ENCODE peak calls at places on chromosomes 5 and 9, in nine cellular contexts. S is IMR-90, X is lower leg skin, C is spleen, P is body of pancreas, O is A549, F is GM12891, W is HCT116, N is heart left ventricle. Q is an unnamed sample.

GRCh38 chr5:136084698-136085097 is 47.9 kb upstream of the SMAD5 start:
- DNase-seq in S (no peak), X (no peak), C (no peak), P (peak; percentile 77), O (no peak), F (no peak), W (no peak), N (peak; percentile 78), Q (no peak)

GRCh38 chr5:78972654-78973428 is 12.3 kb downstream of the ARSB start:
- DNase-seq in S (peak; percentile 67), X (no peak), C (no peak), P (peak; percentile 32), O (no peak), F (no peak), W (no peak), N (peak; percentile 45), Q (no peak)

GRCh38 chr5:89268460-89268859 is 385.5 kb upstream of the MEF2C start:
- DNase-seq in S (no peak), X (no peak), C (no peak), P (no peak), O (no peak), F (no peak), W (no peak), N (no peak), Q (no peak)

GRCh38 chr9:75372499-75373268 is 284.4 kb downstream of the OSTF1 start:
- DNase-seq in S (no peak), X (no peak), C (no peak), P (no peak), O (no peak), F (no peak), W (no peak), N (peak; percentile 37), Q (no peak)

GRCh38 chr9:116910201-116910600 is 223.1 kb downstream of the TRIM32 start:
- DNase-seq in S (no peak), X (no peak), C (no peak), P (no peak), O (no peak), F (no peak), W (no peak), N (no peak), Q (no peak)

GRCh38 chr9:81264516-81264915 is 424.8 kb downstream of the TLE1 start:
- DNase-seq in S (peak; percentile 73), X (no peak), C (no peak), P (no peak), O (no peak), F (no peak), W (no peak), N (no peak), Q (no peak)

GRCh38 chr5:168808217-168808616 is 229.0 kb upstream of the PANK3 start:
- DNase-seq in S (no peak), X (no peak), C (no peak), P (no peak), O (no peak), F (no peak), W (no peak), N (no peak), Q (no peak)

GRCh38 chr5:64796301-64796700 is 27.6 kb downstream of the CWC27 start:
- DNase-seq in S (no peak), X (no peak), C (no peak), P (no peak), O (no peak), F (no peak), W (no peak), N (no peak), Q (no peak)

GRCh38 chr5:55021465-55021864 is 2.6 kb upstream of the GZMK start:
- DNase-seq in S (no peak), X (no peak), C (no peak), P (no peak), O (no peak), F (no peak), W (no peak), N (no peak), Q (no peak)

DNA sequence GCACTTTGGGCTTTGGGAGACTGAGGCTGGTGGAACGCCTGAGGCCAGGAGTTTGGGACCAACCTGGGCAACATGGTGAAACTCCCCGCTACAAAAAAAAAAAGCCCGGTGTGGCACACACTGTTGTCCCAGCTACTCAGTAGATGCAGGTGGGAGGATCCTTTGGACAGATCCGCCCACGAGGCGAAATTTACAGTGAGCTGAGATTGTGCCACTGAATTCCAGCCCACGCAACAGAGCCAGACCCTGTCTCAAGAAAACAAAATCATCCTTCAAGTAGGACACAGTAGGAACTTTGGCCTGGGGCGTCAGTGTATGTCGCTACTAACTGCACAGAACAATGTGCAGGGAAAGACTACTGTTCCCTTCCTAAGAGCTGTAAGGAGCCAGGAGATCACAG is 4.8 kb downstream of the RPS14 start:
- DNase-seq in S (no peak), X (no peak), C (no peak), P (no peak), O (no peak), F (no peak), W (no peak), N (no peak), Q (no peak)
- TF ChIP-seq POLR2A in S (no peak), X (no peak), C (no peak), P (no peak), O (no peak), F (no peak), W (no peak), N (no peak), Q (no peak)

DNA sequence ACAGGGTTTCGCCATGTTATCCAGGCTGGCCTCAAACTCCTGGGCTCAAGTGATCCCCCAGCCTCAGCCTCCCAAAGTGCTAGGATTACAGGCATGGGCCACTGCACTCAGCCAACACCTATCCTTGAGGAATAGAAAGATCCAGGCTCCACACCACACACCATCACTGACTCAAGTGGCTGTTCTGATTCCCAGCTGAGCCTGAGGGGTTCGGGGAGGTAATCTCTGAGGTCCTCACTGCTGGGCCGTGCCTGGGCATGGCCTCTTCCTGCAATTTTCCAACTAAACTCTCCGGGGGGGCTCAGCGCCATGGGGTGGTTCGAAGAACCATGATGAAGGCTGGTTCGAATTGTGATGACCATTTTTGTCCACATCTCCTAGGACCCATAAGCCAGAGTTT is 31.0 kb upstream of the IL17B start:
- DNase-seq in S (no peak), X (no peak), C (no peak), P (no peak), O (no peak), F (no peak), W (no peak), N (no peak), Q (no peak)
- TF ChIP-seq POLR2A in S (no peak), X (no peak), C (no peak), P (no peak), O (no peak), F (no peak), W (no peak), N (no peak), Q (no peak)

GRCh38 chr9:92769276-92769675 is 4.6 kb upstream of the BICD2 start:
- DNase-seq in S (no peak), X (no peak), C (peak; percentile 70), P (no peak), O (no peak), F (no peak), W (no peak), N (no peak), Q (no peak)

GRCh38 chr9:92774274-92774673 is 9.6 kb upstream of the BICD2 start:
- DNase-seq in S (peak; percentile 97), X (peak; percentile 37), C (no peak), P (no peak), O (no peak), F (no peak), W (no peak), N (no peak), Q (peak; percentile 38)

GRCh38 chr9:92770005-92770995 is 5.7 kb upstream of the BICD2 start:
- DNase-seq in S (no peak), X (peak; percentile 90), C (peak; percentile 88), P (no peak), O (no peak), F (no peak), W (no peak), N (no peak), Q (no peak)

GRCh38 chr9:92773810-92774209 is 9.2 kb upstream of the BICD2 start:
- DNase-seq in S (no peak), X (no peak), C (no peak), P (no peak), O (no peak), F (no peak), W (no peak), N (no peak), Q (no peak)

GRCh38 chr9:92771309-92771708 is 6.7 kb upstream of the BICD2 start:
- DNase-seq in S (no peak), X (peak; percentile 72), C (no peak), P (no peak), O (no peak), F (no peak), W (no peak), N (no peak), Q (no peak)
- TF ChIP-seq POLR2A in S (no peak), X (no peak), C (no peak), P (no peak), O (no peak), F (no peak), W (no peak), N (no peak), Q (no peak)

DNA sequence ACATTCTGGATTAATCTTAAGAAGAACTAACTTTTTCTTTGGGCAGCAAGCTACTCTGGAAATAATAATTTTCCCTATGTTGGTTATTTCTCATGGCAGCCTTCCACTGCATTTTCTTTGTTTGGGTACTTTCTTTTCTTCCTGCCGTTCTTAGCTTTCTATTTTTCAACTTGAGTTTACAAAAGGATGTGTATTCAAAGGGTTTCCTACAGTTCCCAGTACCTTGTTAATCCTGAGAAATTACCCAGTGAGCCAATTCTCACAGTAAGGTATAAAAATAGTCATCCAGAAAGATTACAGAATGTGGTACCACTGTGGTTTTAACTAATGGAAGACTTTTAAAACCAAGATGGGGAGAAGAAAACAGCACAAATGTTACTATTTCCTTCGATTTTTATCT is 20.2 kb downstream of the GPR21 start:
- DNase-seq in S (no peak), X (no peak), C (no peak), P (no peak), O (no peak), F (no peak), W (no peak), N (no peak), Q (no peak)
- TF ChIP-seq POLR2A in S (no peak), X (no peak), C (no peak), P (no peak), O (no peak), F (no peak), W (no peak), N (no peak), Q (no peak)

GRCh38 chr5:372556-372910 is 51.0 kb downstream of the AHRR start:
- DNase-seq in S (no peak), X (peak; percentile 81), C (peak; percentile 56), P (no peak), O (no peak), F (no peak), W (no peak), N (no peak), Q (no peak)
- TF ChIP-seq POLR2A in S (no peak), X (no peak), C (no peak), P (no peak), O (no peak), F (peak; percentile 29), W (no peak), N (no peak), Q (no peak)